ENCODE peak calls at places on chromosomes 2 and 18, in ten cellular contexts. K is activated CD4-positive, alpha-beta T cell treated with anti-CD3 and anti-CD28 coated beads for 1 hour; Y is left kidney; R is amygdala; T is activated CD8-positive, alpha-beta memory T cell treated with anti-CD3 and anti-CD28 coated beads, Interleukin-2, amount 50 U/mL, for 48 hours; I is cardiac fibroblast; D is psoas muscle; E is CD8-positive, alpha-beta memory T cell; B is K562; G is GM04503. P is an unnamed sample.

GRCh38 chr18:13048061-13048605 is 57.0 kb downstream of the CEP192 start:
- DNase-seq in K (no peak), Y (no peak), R (no peak), T (no peak), I (no peak), D (no peak), E (no peak), B (no peak), G (no peak), P (no peak)

GRCh38 chr2:205696541-205697441 is 14.5 kb downstream of the NRP2 start:
- DNase-seq in K (no peak), Y (peak; percentile 82), R (peak; percentile 11), T (no peak), I (peak; percentile 32), D (no peak), E (no peak), B (peak; percentile 3), G (no peak), P (no peak)

GRCh38 chr18:32910694-32911296 is 138.0 kb upstream of the KLHL14 start:
- DNase-seq in K (no peak), Y (no peak), R (no peak), T (no peak), I (no peak), D (no peak), E (no peak), B (no peak), G (no peak), P (no peak)

GRCh38 chr18:3252843-3253242 is 5.2 kb downstream of the MYL12A start:
- DNase-seq in K (no peak), Y (no peak), R (no peak), T (no peak), I (no peak), D (no peak), E (no peak), B (no peak), G (no peak), P (no peak)

GRCh38 chr2:111167238-111168162 is 46.8 kb downstream of the BCL2L11 start:
- DNase-seq in K (no peak), Y (no peak), R (no peak), T (no peak), I (no peak), D (no peak), E (no peak), B (peak; percentile 30), G (no peak), P (no peak)

GRCh38 chr2:98897746-98898145 is 38.3 kb downstream of the CRACDL start:
- DNase-seq in K (no peak), Y (no peak), R (no peak), T (no peak), I (no peak), D (no peak), E (no peak), B (no peak), G (no peak), P (peak; percentile 51)

GRCh38 chr2:43123486-43123885 is 102.9 kb downstream of the ZFP36L2 start:
- DNase-seq in K (no peak), Y (no peak), R (no peak), T (no peak), I (no peak), D (no peak), E (no peak), B (no peak), G (no peak), P (no peak)

GRCh38 chr18:5066380-5066977 is 130.6 kb downstream of the AKAIN1 start:
- DNase-seq in K (no peak), Y (no peak), R (no peak), T (no peak), I (no peak), D (no peak), E (no peak), B (peak; percentile 34), G (no peak), P (no peak)

GRCh38 chr18:48475635-48476549 is 62.9 kb upstream of the CTIF start:
- DNase-seq in K (no peak), Y (peak; percentile 87), R (no peak), T (no peak), I (peak; percentile 91), D (no peak), E (no peak), B (peak; percentile 64), G (peak; percentile 28), P (no peak)

GRCh38 chr2:209441541-209441940 is 17.7 kb downstream of the MAP2 start:
- DNase-seq in K (no peak), Y (no peak), R (no peak), T (no peak), I (peak; percentile 70), D (no peak), E (no peak), B (no peak), G (no peak), P (no peak)

GRCh38 chr2:182324665-182325064 is 102.2 kb downstream of the PDE1A start:
- DNase-seq in K (no peak), Y (peak; percentile 52), R (no peak), T (no peak), I (peak; percentile 74), D (no peak), E (no peak), B (no peak), G (no peak), P (no peak)

GRCh38 chr18:13427354-13427753 is 208.8 kb downstream of the LDLRAD4 start:
- DNase-seq in K (no peak), Y (no peak), R (no peak), T (no peak), I (no peak), D (no peak), E (no peak), B (no peak), G (no peak), P (no peak)

GRCh38 chr2:8631465-8632005 is 50.3 kb upstream of the ID2 start:
- DNase-seq in K (no peak), Y (peak; percentile 64), R (no peak), T (no peak), I (no peak), D (no peak), E (no peak), B (no peak), G (no peak), P (no peak)

GRCh38 chr18:30889582-30890301 is 152.8 kb downstream of the DSC3 start:
- DNase-seq in K (no peak), Y (peak; percentile 66), R (no peak), T (no peak), I (peak; percentile 6), D (no peak), E (no peak), B (peak; percentile 60), G (no peak), P (no peak)

GRCh38 chr2:126399001-126399400 is 257.0 kb upstream of the GYPC start:
- DNase-seq in K (no peak), Y (peak; percentile 7), R (no peak), T (no peak), I (no peak), D (no peak), E (no peak), B (peak; percentile 21), G (no peak), P (no peak)

GRCh38 chr2:239378918-239379640 is 21.7 kb downstream of the HDAC4 start:
- DNase-seq in K (no peak), Y (no peak), R (no peak), T (no peak), I (no peak), D (no peak), E (no peak), B (no peak), G (no peak), P (peak; percentile 77)

GRCh38 chr2:172995323-172996244 is 80.1 kb upstream of the MAP3K20 start:
- DNase-seq in K (no peak), Y (peak; percentile 70), R (no peak), T (no peak), I (peak; percentile 94), D (peak; percentile 19), E (no peak), B (no peak), G (peak; percentile 93), P (no peak)

GRCh38 chr2:160104115-160104514 is 41.7 kb upstream of the PLA2R1 start:
- DNase-seq in K (no peak), Y (no peak), R (no peak), T (no peak), I (no peak), D (no peak), E (no peak), B (no peak), G (no peak), P (no peak)

GRCh38 chr2:30915485-30915884 is 108.2 kb upstream of the CAPN13 start:
- DNase-seq in K (no peak), Y (peak; percentile 75), R (no peak), T (no peak), I (no peak), D (no peak), E (no peak), B (peak; percentile 33), G (no peak), P (peak; percentile 30)

GRCh38 chr2:177633910-177634294 is 241.3 kb downstream of the AGPS start:
- DNase-seq in K (no peak), Y (peak; percentile 12), R (no peak), T (no peak), I (no peak), D (no peak), E (no peak), B (no peak), G (no peak), P (no peak)

GRCh38 chr18:11005528-11005927 is 143.8 kb downstream of the PIEZO2 start:
- DNase-seq in K (no peak), Y (peak; percentile 24), R (no peak), T (no peak), I (peak; percentile 96), D (no peak), E (no peak), B (no peak), G (no peak), P (no peak)

GRCh38 chr2:86786001-86786536 is 4.6 kb downstream of the CD8A start:
- DNase-seq in K (no peak), Y (no peak), R (no peak), T (peak; percentile 81), I (no peak), D (no peak), E (peak; percentile 88), B (no peak), G (no peak), P (no peak)

GRCh38 chr2:56687169-56687568 is 503.4 kb downstream of the CCDC85A start:
- DNase-seq in K (no peak), Y (no peak), R (no peak), T (no peak), I (peak; percentile 20), D (no peak), E (no peak), B (no peak), G (no peak), P (no peak)

GRCh38 chr2:237277151-237277550 is 136.8 kb downstream of the COL6A3 start:
- DNase-seq in K (no peak), Y (no peak), R (no peak), T (no peak), I (no peak), D (no peak), E (no peak), B (no peak), G (no peak), P (no peak)

GRCh38 chr2:161651547-161651946 is 27.3 kb downstream of the SLC4A10 start:
- DNase-seq in K (no peak), Y (no peak), R (no peak), T (no peak), I (no peak), D (no peak), E (no peak), B (no peak), G (no peak), P (peak; percentile 74)

GRCh38 chr2:198697218-198697617 is 760.5 kb downstream of the SATB2 start:
- DNase-seq in K (no peak), Y (no peak), R (no peak), T (no peak), I (no peak), D (no peak), E (no peak), B (no peak), G (no peak), P (no peak)

GRCh38 chr2:138632066-138632465 is 130.5 kb downstream of the SPOPL start:
- DNase-seq in K (no peak), Y (no peak), R (no peak), T (no peak), I (peak; percentile 17), D (no peak), E (no peak), B (no peak), G (peak; percentile 9), P (no peak)

GRCh38 chr18:35408843-35409261 is 31.7 kb upstream of the ZNF396 start:
- DNase-seq in K (no peak), Y (no peak), R (no peak), T (no peak), I (no peak), D (no peak), E (no peak), B (no peak), G (no peak), P (no peak)

P was measured in mesenteric fat pad.